ENCODE peak calls at places on chromosomes 5 and 9, in five cellular contexts. S is thoracic aorta; R is spleen; X is CD8-positive, alpha-beta T cell; F is neuronal stem cell. A is an unnamed sample. For H3K9me3, the result is how much of the 10 kb centered on the place peaks cover.

GRCh38 chr9:127537014-127537413 is 75.1 kb upstream of the STXBP1 start:
- DNase-seq in S (no peak), R (no peak), X (no peak), F (no peak), A (no peak)

GRCh38 chr5:133124891-133125290 is 73.1 kb downstream of the HSPA4 start:
- DNase-seq in S (no peak), R (no peak), X (no peak), F (no peak), A (no peak)

GRCh38 chr5:174837919-174838902 is 113.8 kb downstream of the MSX2 start:
- DNase-seq in S (no peak), R (no peak), X (no peak), F (no peak), A (no peak)

GRCh38 chr9:124541824-124542223 is 34.6 kb upstream of the NR5A1 start:
- DNase-seq in S (no peak), R (no peak), X (no peak), F (no peak), A (no peak)

GRCh38 chr5:169909945-169910344 is 70.3 kb downstream of the INSYN2B start:
- DNase-seq in S (no peak), R (no peak), X (no peak), F (no peak), A (no peak)

GRCh38 chr5:168286386-168286785 is 5.1 kb upstream of the WWC1 start:
- DNase-seq in S (no peak), R (no peak), X (no peak), F (no peak), A (no peak)

GRCh38 chr5:7828269-7828668 is 22.7 kb downstream of the CFAP90 start:
- DNase-seq in S (no peak), R (no peak), X (no peak), F (no peak), A (no peak)

GRCh38 chr5:135761746-135762145 is 72.7 kb upstream of the SLC25A48 start:
- DNase-seq in S (no peak), R (no peak), X (no peak), F (no peak), A (no peak)

GRCh38 chr5:177409043-177409801 is at the start of gene F12:
- DNase-seq in S (no peak), R (no peak), X (no peak), F (no peak), A (no peak)

GRCh38 chr9:116594552-116594951 is 92.6 kb upstream of the TRIM32 start:
- DNase-seq in S (no peak), R (no peak), X (no peak), F (no peak), A (no peak)

GRCh38 chr5:90529939-90530677 is 724 bp upstream of the LYSMD3 start:
- DNase-seq in S (peak), R (no peak), X (peak), F (peak), A (peak)

GRCh38 chr5:165565921-165566320 is 2060.5 kb downstream of the MAT2B start:
- DNase-seq in S (no peak), R (no peak), X (no peak), F (peak), A (no peak)

GRCh38 chr5:165559645-165560044 is 2054.2 kb downstream of the MAT2B start:
- DNase-seq in S (no peak), R (no peak), X (no peak), F (no peak), A (no peak)

DNA sequence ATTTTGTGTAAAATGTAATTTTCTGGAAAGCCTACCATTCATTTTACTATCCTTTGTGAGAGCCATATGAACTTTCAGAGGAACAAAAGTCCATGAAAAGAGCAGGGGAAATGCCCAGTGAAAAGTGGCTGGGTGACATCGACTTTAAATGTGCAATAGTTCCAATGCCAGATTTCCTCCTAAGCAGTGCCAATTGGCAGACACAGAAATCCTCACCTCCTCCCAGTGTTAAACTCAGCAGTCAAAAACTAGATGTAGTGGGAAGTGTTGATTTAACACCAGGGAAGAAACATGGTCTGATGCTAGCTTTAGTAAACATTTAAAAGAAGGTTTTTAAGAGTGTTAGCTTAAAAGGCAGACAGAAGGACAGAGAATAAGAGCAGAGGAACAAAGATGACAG is 2055.2 kb downstream of the MAT2B start:
- DNase-seq in S (no peak), R (no peak), X (no peak), F (no peak), A (no peak)
- H3K9me3 ChIP-seq in S (under half), R (under half), X (under half), F (under half), A (under half)

GRCh38 chr9:123419091-123419490 is 63.1 kb downstream of the CRB2 start:
- DNase-seq in S (no peak), R (peak), X (no peak), F (no peak), A (no peak)
- H3K27ac ChIP-seq in S (no peak), R (no peak), X (no peak), F (no peak), A (no peak)

GRCh38 chr5:179054876-179055275 is 5.3 kb upstream of the ZNF354C start:
- DNase-seq in S (no peak), R (no peak), X (no peak), F (no peak), A (no peak)
- H3K9me3 ChIP-seq in S (under half), R (half or more), X (under half), F (under half), A (under half)

DNA sequence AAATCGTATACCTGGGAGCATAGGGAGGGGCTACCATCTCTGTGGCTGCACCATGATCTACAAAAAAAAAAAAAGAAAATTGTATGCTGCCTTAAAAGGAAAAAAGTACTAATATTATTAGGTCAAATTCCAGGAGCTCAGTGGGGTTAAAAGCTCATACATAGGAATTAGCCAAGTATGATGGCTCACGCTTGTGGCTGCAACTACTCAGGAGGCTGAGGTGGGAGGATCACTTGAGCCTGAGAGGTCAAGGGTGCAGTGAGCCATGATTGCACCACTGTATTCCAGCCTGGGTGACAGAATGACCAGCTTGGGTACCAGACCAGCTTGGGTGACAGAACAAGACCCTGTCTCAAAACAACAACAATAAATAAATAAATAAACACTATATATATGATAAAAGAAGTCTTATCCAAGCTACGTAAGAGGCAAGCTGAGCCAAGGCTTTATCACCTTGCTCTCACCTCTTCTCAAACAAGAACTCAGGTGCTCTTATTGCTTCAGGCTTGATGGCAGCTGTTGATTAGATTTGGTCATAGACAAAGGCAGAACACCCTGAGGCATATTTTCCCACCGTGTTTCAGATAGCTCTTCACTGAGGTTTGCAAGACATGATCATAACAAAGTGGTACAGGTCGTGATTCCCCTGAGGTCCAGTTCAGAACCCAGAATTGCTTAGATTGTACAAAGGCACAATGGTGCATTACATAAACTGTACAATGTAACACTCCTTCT is 3.3 kb upstream of the FBXW11 start:
- DNase-seq in S (no peak), R (no peak), X (no peak), F (no peak), A (no peak)
- H3K27ac ChIP-seq in S (no peak), R (no peak), X (no peak), F (no peak), A (no peak)

DNA sequence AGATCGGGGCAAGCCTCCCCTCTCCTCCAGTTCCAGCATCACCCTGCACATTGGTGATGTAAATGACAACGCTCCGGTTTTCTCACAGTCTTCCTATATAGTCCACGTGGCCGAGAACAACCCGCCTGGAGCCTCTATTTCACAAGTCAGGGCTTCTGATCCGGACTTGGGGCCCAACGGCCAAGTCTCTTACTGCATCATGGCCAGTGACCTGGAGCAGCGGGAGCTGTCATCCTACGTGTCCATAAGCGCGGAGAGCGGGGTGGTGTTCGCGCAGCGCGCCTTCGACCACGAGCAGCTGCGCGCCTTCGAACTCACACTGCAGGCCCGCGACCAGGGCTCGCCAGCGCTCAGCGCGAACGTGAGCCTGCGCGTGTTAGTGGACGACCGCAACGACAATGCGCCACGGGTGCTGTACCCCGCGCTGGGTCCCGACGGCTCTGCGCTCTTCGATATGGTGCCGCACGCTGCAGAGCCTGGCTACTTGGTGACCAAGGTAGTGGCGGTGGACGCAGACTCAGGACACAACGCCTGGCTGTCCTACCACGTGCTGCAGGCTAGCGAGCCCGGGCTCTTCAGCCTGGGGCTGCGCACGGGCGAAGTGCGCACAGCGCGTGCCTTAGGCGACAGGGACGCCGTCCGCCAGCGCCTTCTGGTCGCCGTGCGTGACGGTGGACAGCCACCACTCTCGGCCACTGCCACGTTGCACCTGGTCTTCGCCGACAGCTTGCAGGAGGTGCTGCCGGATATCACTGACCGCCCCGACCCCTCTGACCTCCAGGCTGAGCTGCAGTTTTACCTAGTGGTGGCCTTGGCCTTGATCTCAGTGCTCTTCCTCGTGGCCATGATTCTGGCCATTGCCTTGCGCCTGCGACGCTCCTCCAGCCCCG is 1.9 kb downstream of the PCDHGB4 start:
- DNase-seq in S (no peak), R (no peak), X (no peak), F (no peak), A (no peak)
- H3K9me3 ChIP-seq in S (half or more), R (half or more), X (under half), F (half or more), A (under half)

GRCh38 chr5:149981233-149981632 is 19.2 kb downstream of the TIGD6 start:
- DNase-seq in S (no peak), R (no peak), X (no peak), F (no peak), A (no peak)

GRCh38 chr5:149979898-149980297 is 19.3 kb downstream of the SLC26A2 start:
- DNase-seq in S (no peak), R (no peak), X (no peak), F (no peak), A (no peak)

GRCh38 chr5:149975409-149975808 is 14.9 kb downstream of the SLC26A2 start:
- DNase-seq in S (no peak), R (no peak), X (no peak), F (no peak), A (no peak)
- H3K27ac ChIP-seq in S (no peak), R (no peak), X (no peak), F (no peak), A (no peak)

GRCh38 chr5:150339165-150339564 is 18.3 kb upstream of the TCOF1 start:
- DNase-seq in S (no peak), R (no peak), X (no peak), F (no peak), A (no peak)
- H3K9me3 ChIP-seq in S (under half), R (under half), X (under half), F (under half), A (under half)

GRCh38 chr5:179269781-179270543 is 75.3 kb downstream of the ADAMTS2 start:
- DNase-seq in S (no peak), R (peak), X (no peak), F (no peak), A (no peak)
- H3K27ac ChIP-seq in S (peak), R (peak), X (no peak), F (no peak), A (peak)

DNA sequence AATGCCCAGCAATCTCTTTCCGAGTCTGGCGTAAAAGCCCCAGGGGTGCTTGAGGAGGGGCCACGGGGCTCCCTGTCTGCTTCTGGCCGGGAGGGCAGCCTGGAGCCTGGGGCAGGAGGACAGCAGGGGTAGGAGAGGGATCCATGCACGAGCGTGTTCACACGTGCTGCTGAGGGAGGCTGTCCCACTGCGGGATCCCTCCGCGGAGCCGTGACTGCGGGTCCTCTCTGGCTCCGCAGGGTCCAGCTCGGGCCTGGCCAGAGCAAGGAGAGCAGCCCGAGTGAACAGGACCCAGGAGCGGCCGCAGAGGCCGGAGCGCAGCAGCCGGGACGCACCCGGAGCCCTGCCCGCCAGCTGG is 78.4 kb downstream of the ZNF354C start:
- DNase-seq in S (no peak), R (peak), X (no peak), F (no peak), A (no peak)
- H3K9me3 ChIP-seq in S (under half), R (under half), X (under half), F (under half), A (under half)

DNA sequence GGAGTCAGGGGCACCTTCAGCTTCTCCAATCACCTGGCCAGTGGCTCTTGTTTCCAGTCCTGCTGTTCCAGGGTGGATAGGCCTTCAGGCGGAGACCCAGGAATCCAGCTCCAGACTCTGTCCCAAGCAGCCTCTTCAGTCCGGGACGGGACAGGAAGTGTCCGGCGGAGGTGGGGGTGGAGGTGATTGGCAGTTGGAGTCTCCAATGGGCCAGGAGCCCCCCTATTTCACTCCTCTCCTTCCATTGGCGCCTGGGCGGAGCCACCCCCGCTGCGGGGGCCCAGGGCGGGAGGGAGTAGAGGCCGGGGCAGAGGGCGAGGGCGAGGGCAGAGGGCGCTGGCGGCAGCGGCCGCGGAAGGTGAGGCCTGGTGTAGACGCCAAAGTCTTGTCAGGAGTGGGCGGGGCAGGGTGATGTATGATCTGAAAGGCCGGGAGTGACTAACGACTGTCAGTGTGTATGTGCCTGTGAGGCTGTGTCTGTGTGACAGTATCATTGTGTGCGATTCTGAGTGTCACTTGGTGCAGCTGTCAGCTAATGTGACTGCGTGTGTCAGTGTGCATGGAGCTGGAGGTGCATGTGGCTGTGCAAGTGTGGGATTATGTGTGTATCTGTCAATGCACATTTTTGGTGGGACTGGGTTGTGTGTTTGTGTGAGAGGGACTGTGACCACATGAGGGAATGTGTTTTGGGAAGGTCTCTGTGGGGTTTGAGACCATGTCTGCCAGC is at the start of gene IL11RA:
- DNase-seq in S (peak), R (peak), X (peak), F (peak), A (peak)
- H3K27ac ChIP-seq in S (peak), R (peak), X (no peak), F (peak), A (peak)

A was measured in tibial nerve.